ENCODE peak calls at places on chromosomes 11 and 22, in four cellular contexts. I is HepG2, K is A549, D is K562. A is an unnamed sample.

GRCh38 chr22:34808618-34809017 is 257.3 kb upstream of the ISX start:
- DNase-seq in I (no peak), K (no peak), D (no peak), A (no peak)

GRCh38 chr11:7955191-7955590 is 10.1 kb downstream of the NLRP10 start:
- DNase-seq in I (no peak), K (no peak), D (no peak), A (no peak)

GRCh38 chr11:68206211-68206610 is 6.9 kb downstream of the KMT5B start:
- DNase-seq in I (peak), K (peak), D (peak), A (no peak)

GRCh38 chr11:57217053-57217452 is 20.0 kb downstream of the APLNR start:
- DNase-seq in I (no peak), K (no peak), D (no peak), A (no peak)

GRCh38 chr11:77131560-77131959 is 3.5 kb downstream of the MYO7A start:
- DNase-seq in I (no peak), K (no peak), D (no peak), A (no peak)

GRCh38 chr22:48752451-48753380 is 1075.0 kb downstream of the BRD1 start:
- DNase-seq in I (no peak), K (no peak), D (no peak), A (no peak)

GRCh38 chr11:36123353-36124220 is 165.6 kb downstream of the COMMD9 start:
- DNase-seq in I (no peak), K (no peak), D (no peak), A (no peak)

GRCh38 chr11:44564653-44565007 is 833 bp upstream of the CD82 start:
- DNase-seq in I (no peak), K (no peak), D (peak), A (no peak)

GRCh38 chr11:12806113-12806512 is 131.9 kb downstream of the TEAD1 start:
- DNase-seq in I (no peak), K (peak), D (no peak), A (no peak)

GRCh38 chr22:49712195-49712791 is 115.4 kb downstream of the BRD1 start:
- DNase-seq in I (no peak), K (no peak), D (peak), A (no peak)

GRCh38 chr11:76233936-76234703 is 27.8 kb upstream of the WNT11 start:
- DNase-seq in I (no peak), K (no peak), D (peak), A (no peak)

GRCh38 chr11:100684101-100685065 is 2.7 kb upstream of the ARHGAP42 start:
- DNase-seq in I (peak), K (peak), D (no peak), A (no peak)

GRCh38 chr11:81470446-81470845 is 1263.2 kb downstream of the FAM181B start:
- DNase-seq in I (no peak), K (no peak), D (no peak), A (no peak)

GRCh38 chr11:78318321-78318720 is 99.3 kb downstream of the GAB2 start:
- DNase-seq in I (no peak), K (no peak), D (no peak), A (no peak)

GRCh38 chr11:113387605-113388211 is at the start of gene ANKK1:
- DNase-seq in I (no peak), K (no peak), D (peak), A (peak)

GRCh38 chr11:83072689-83073242 is 1.1 kb upstream of the RAB30 start:
- DNase-seq in I (no peak), K (no peak), D (peak), A (no peak)

GRCh38 chr11:34588701-34589100 is 32.2 kb upstream of the EHF start:
- DNase-seq in I (no peak), K (no peak), D (no peak), A (no peak)

GRCh38 chr11:126109941-126110731 is 47.5 kb upstream of the CDON start:
- DNase-seq in I (no peak), K (no peak), D (no peak), A (no peak)

GRCh38 chr11:70324354-70325115 is 54.0 kb downstream of the PPFIA1 start:
- DNase-seq in I (no peak), K (no peak), D (no peak), A (no peak)

GRCh38 chr11:65066805-65067291 is 8.5 kb upstream of the NAALADL1 start:
- DNase-seq in I (no peak), K (no peak), D (no peak), A (no peak)

GRCh38 chr11:119676461-119677020 is 52.5 kb downstream of the NECTIN1 start:
- DNase-seq in I (no peak), K (no peak), D (no peak), A (no peak)

GRCh38 chr22:38190581-38190980 is 9.0 kb upstream of the PLA2G6 start:
- DNase-seq in I (no peak), K (no peak), D (no peak), A (no peak)

GRCh38 chr11:104946907-104947306 is 21.5 kb downstream of the CASP4 start:
- DNase-seq in I (peak), K (peak), D (peak), A (no peak)

GRCh38 chr11:114290503-114291239 is 5.5 kb upstream of the NNMT start:
- DNase-seq in I (no peak), K (no peak), D (no peak), A (no peak)

GRCh38 chr11:196786-197731 is 4.2 kb downstream of the SCGB1C1 start:
- DNase-seq in I (no peak), K (no peak), D (no peak), A (no peak)

GRCh38 chr11:1341928-1342524 is 32.6 kb upstream of the TOLLIP start:
- DNase-seq in I (no peak), K (peak), D (no peak), A (no peak)

GRCh38 chr11:3866206-3866605 is 10.7 kb downstream of the STIM1 start:
- DNase-seq in I (peak), K (no peak), D (peak), A (no peak)

GRCh38 chr11:17314232-17314547 is 37.4 kb upstream of the NCR3LG1 start:
- DNase-seq in I (no peak), K (no peak), D (no peak), A (no peak)

GRCh38 chr11:119483341-119483880 is 60.4 kb upstream of the THY1 start:
- DNase-seq in I (no peak), K (no peak), D (no peak), A (no peak)

GRCh38 chr11:6771926-6772898 is at the start of gene OR2AG2:
- DNase-seq in I (no peak), K (no peak), D (peak), A (no peak)

GRCh38 chr11:45021692-45022130 is 71.0 kb upstream of the TP53I11 start:
- DNase-seq in I (no peak), K (no peak), D (no peak), A (peak)

GRCh38 chr11:66340596-66341501 is 4.1 kb downstream of the BRMS1 start:
- DNase-seq in I (no peak), K (no peak), D (no peak), A (no peak)

GRCh38 chr11:65412271-65413076 is 10.1 kb upstream of the NEAT1 start:
- DNase-seq in I (no peak), K (no peak), D (no peak), A (no peak)

GRCh38 chr22:40224702-40225101 is 47.0 kb downstream of the TNRC6B start:
- DNase-seq in I (no peak), K (no peak), D (no peak), A (no peak)

GRCh38 chr22:47180796-47181195 is 418.3 kb downstream of the TBC1D22A start:
- DNase-seq in I (no peak), K (no peak), D (no peak), A (no peak)

GRCh38 chr11:67389477-67389876 is 2.3 kb upstream of the RAD9A start:
- DNase-seq in I (peak), K (peak), D (peak), A (no peak)

GRCh38 chr11:124867700-124868099 is 2.5 kb downstream of the ROBO3 start:
- DNase-seq in I (peak), K (peak), D (peak), A (no peak)

GRCh38 chr11:28268925-28269324 is 160.7 kb downstream of the METTL15 start:
- DNase-seq in I (no peak), K (no peak), D (no peak), A (no peak)

DNA sequence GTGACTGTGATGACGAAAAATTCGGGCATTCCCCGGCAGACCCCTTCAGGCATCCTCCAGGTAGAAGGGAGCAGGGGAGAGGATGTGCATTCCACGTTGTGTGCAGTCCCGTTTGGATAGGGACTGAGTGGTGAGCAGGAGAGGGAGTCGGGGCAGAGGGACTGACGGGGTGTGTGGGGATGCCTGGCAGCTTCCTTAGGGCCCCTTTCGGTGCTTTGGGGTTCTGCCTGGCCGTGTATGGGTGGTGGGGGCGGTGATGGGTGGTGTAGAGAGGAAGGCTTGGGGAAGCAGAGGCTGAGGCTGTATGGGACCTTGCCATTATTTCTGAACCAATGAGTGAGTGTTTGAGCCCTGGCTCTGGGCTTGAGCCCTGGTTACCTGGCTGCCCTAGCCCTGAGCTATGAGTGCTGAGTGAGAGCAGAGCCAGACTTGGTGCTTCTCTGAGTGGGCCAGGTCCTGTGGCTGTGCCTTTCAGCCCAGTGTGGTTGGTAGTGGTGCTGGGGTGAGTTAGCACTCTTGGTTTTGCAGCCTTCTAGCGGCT is 914 bp downstream of the INPPL1 start:
- DNase-seq in I (no peak), K (no peak), D (peak), A (no peak)
- TF ChIP-seq PHF8 in I (no peak), K (no peak), D (no peak), A (no peak)

DNA sequence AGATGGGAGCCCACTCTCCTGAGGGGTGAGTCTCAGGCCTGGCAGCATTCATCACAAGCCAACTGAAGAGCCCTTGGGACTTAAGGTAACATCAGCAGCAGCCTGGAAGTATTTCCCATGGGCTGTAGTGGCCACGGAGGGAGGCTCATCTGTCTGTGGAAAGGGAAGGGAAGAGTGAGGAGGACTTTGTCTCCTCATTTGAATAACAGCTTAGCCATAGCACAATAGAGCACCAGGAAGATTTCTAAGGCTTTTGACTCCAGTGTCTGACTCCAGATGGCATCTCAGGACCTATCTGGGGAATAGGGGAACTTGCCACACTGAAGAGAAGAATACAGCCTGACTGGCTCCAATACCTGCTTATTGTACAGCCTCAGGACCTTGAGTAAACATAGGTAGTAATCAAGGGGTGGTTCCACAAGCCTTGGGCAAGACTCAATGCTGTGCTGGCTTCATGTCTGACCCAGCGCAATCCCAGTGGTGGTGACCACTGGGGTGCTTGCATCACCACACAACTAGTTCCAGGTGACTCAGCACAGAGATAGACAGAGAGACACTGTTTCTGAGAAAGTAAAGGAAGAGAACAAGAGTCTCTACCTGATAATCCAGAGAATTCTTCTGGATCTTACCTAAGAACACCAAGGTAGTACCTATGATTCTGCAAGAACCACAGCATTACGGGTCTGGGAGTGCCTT is 510.5 kb upstream of the CCDC179 start:
- DNase-seq in I (no peak), K (no peak), D (no peak), A (no peak)
- TF ChIP-seq PHF8 in I (no peak), K (no peak), D (no peak), A (no peak)

GRCh38 chr11:72643547-72643946 is 30.7 kb downstream of the PDE2A start:
- DNase-seq in I (no peak), K (peak), D (no peak), A (no peak)

GRCh38 chr11:72641522-72641899 is 32.7 kb downstream of the PDE2A start:
- DNase-seq in I (no peak), K (no peak), D (no peak), A (no peak)

GRCh38 chr11:72641900-72642814 is 32.1 kb downstream of the PDE2A start:
- DNase-seq in I (no peak), K (peak), D (peak), A (no peak)

GRCh38 chr11:72646024-72646423 is 28.2 kb downstream of the PDE2A start:
- DNase-seq in I (no peak), K (no peak), D (no peak), A (no peak)

GRCh38 chr11:72642815-72643511 is 31.3 kb downstream of the PDE2A start:
- DNase-seq in I (no peak), K (peak), D (peak), A (peak)
- TF ChIP-seq PHF8 in I (no peak), K (no peak), D (peak), A (no peak)

DNA sequence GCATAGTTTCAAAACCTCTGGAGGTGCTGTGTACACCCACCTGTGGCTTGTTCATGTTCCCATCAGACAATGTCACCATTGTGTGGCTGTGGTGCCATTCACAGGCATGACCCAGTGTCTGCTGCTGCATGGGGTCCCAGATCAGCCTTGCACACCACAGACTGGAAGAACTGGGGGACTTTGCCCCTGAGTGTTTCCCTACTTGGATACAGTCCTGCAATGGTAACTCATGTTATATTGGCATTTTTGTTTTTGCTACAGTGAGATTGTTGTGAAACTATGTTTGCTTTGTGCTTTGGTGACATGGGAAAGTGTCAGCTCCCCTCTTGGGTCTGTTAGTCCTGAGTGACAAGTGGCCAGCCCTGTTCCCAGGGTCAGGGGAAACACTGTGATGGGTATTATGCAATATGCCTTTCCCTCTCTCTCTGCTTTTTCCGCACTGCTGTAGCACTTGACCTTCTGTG is 108.8 kb downstream of the NAV2 start:
- DNase-seq in I (peak), K (no peak), D (no peak), A (no peak)
- TF ChIP-seq PHF8 in I (no peak), K (no peak), D (no peak), A (no peak)

GRCh38 chr11:84901986-84902385 is 725.2 kb downstream of the DLG2 start:
- DNase-seq in I (no peak), K (no peak), D (no peak), A (no peak)

GRCh38 chr11:84909740-84910139 is 717.4 kb downstream of the DLG2 start:
- DNase-seq in I (no peak), K (no peak), D (no peak), A (no peak)

GRCh38 chr11:84902445-84902844 is 724.7 kb downstream of the DLG2 start:
- DNase-seq in I (no peak), K (no peak), D (no peak), A (no peak)

GRCh38 chr11:84905411-84905810 is 721.7 kb downstream of the DLG2 start:
- DNase-seq in I (no peak), K (no peak), D (no peak), A (no peak)

GRCh38 chr11:84906995-84907394 is 720.1 kb downstream of the DLG2 start:
- DNase-seq in I (no peak), K (no peak), D (no peak), A (no peak)
- TF ChIP-seq PHF8 in I (no peak), K (no peak), D (no peak), A (no peak)

DNA sequence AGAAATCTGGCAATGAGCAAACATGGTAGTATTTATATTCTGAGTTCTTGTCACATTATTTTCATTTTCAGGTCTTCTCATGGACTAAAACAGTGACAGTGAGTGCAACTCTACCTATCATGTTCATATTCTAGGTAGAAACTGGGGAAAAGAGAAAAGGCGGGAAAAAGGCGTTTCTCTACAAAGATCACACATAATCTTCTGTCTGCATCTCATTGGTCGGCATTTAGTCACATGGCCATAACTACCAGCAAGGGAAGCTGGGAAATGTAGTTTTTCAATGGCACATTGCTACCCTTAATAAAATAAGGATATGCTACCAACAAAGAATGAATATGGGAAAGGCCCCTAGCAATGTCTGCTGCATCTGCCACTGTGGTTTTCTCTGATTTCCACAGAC is 57.6 kb upstream of the B3GAT1 start:
- DNase-seq in I (no peak), K (peak), D (peak), A (no peak)
- TF ChIP-seq PHF8 in I (no peak), K (no peak), D (no peak), A (no peak)